ENCODE peak calls at places on chromosomes 5 and 9, in eight cellular contexts. Q is AG10803, I is left ventricle myocardium inferior, G is coronary artery, O is cardiac fibroblast, N is GM12864, P is IMR-90, H is WERI-Rb-1. D is an unnamed sample.

GRCh38 chr9:125405938-125406811 is 144.5 kb downstream of the GAPVD1 start:
- DNase-seq in N (no peak), I (no peak), P (peak), O (peak), G (no peak), Q (peak), H (no peak), D (peak)

GRCh38 chr9:68560131-68560844 is 19.6 kb upstream of the TMEM252 start:
- DNase-seq in P (peak), G (peak), H (peak), I (peak), O (peak), N (no peak), Q (peak), D (peak)

GRCh38 chr5:145678255-145678654 is 156.9 kb downstream of the PRELID2 start:
- DNase-seq in N (no peak), H (no peak), O (no peak), I (no peak), Q (no peak), P (no peak), G (no peak), D (no peak)

GRCh38 chr5:147912015-147912414 is 5.7 kb upstream of the C5orf46 start:
- DNase-seq in N (no peak), O (no peak), H (no peak), G (no peak), I (no peak), Q (no peak), P (no peak), D (no peak)

GRCh38 chr9:34957492-34958410 is at the start of gene PHF24:
- DNase-seq in N (no peak), O (peak), G (no peak), P (no peak), I (no peak), Q (peak), H (peak), D (peak)

GRCh38 chr9:121499427-121500164 is at the start of gene GGTA1:
- DNase-seq in O (peak), H (peak), N (no peak), I (peak), Q (peak), P (peak), G (no peak), D (peak)

GRCh38 chr5:170482511-170482910 is 21.3 kb upstream of the KCNIP1 start:
- DNase-seq in P (no peak), O (no peak), H (no peak), N (no peak), G (peak), I (no peak), Q (peak), D (no peak)

GRCh38 chr5:17860660-17861315 is 226.5 kb downstream of the TAF11L14 start:
- DNase-seq in H (no peak), G (no peak), Q (no peak), N (no peak), I (no peak), O (no peak), P (peak), D (peak)

GRCh38 chr5:106875591-106876297 is 795.0 kb downstream of the EFNA5 start:
- DNase-seq in G (no peak), P (peak), H (peak), O (peak), N (peak), I (no peak), Q (peak), D (peak)

GRCh38 chr9:76687861-76688374 is 76.3 kb upstream of the PCA3 start:
- DNase-seq in H (no peak), N (no peak), G (peak), I (no peak), O (peak), Q (peak), P (peak), D (peak)

GRCh38 chr5:132260714-132261615 is 3.5 kb downstream of the PDLIM4 start:
- DNase-seq in G (peak), I (peak), N (no peak), Q (peak), H (peak), O (peak), P (peak), D (peak)

GRCh38 chr5:170636836-170637477 is 133.1 kb downstream of the KCNIP1 start:
- DNase-seq in G (peak), P (no peak), Q (no peak), I (no peak), O (no peak), H (no peak), N (no peak), D (no peak)

GRCh38 chr5:67809589-67809988 is 406.0 kb upstream of the PIK3R1 start:
- DNase-seq in H (no peak), G (no peak), O (no peak), P (no peak), Q (no peak), I (no peak), N (no peak), D (no peak)

GRCh38 chr9:106980551-106981101 is 117.7 kb downstream of the ZNF462 start:
- DNase-seq in O (no peak), N (no peak), G (no peak), Q (no peak), P (peak), H (no peak), I (no peak), D (peak)

GRCh38 chr5:176676361-176676824 is 29.1 kb downstream of the TSPAN17 start:
- DNase-seq in N (no peak), G (no peak), Q (peak), I (peak), H (no peak), P (peak), O (peak), D (peak)

GRCh38 chr5:155471027-155471426 is 457.5 kb downstream of the KIF4B start:
- DNase-seq in I (no peak), H (peak), N (no peak), G (no peak), Q (no peak), P (no peak), O (no peak), D (no peak)

GRCh38 chr9:114784721-114785253 is 21.1 kb downstream of the TNFSF15 start:
- DNase-seq in N (no peak), Q (no peak), I (no peak), O (no peak), H (no peak), P (no peak), G (no peak), D (no peak)

GRCh38 chr9:114114364-114114763 is 15.3 kb upstream of the KIF12 start:
- DNase-seq in H (no peak), I (no peak), G (no peak), Q (peak), O (no peak), N (no peak), P (peak), D (no peak)

GRCh38 chr5:16615737-16616535 is 861 bp downstream of the RETREG1 start:
- DNase-seq in Q (no peak), I (no peak), N (no peak), P (no peak), H (no peak), G (no peak), O (no peak), D (no peak)

GRCh38 chr9:14310247-14310646 is 3.7 kb downstream of the NFIB start:
- DNase-seq in Q (no peak), G (no peak), P (no peak), H (no peak), I (no peak), O (no peak), N (no peak), D (no peak)

GRCh38 chr5:177389368-177390169 is 5.3 kb downstream of the SLC34A1 start:
- DNase-seq in Q (peak), H (no peak), O (peak), G (no peak), I (no peak), P (peak), N (peak), D (peak)

GRCh38 chr5:140103154-140103553 is 10.8 kb upstream of the PURA start:
- DNase-seq in I (no peak), P (no peak), Q (no peak), H (no peak), G (no peak), N (no peak), O (no peak), D (no peak)

GRCh38 chr9:34508463-34508862 is 14.3 kb downstream of the ENHO start:
- DNase-seq in H (no peak), O (no peak), I (no peak), N (no peak), P (no peak), Q (no peak), G (no peak), D (no peak)

GRCh38 chr9:3760031-3760430 is 234.2 kb upstream of the RFX3 start:
- DNase-seq in P (peak), G (no peak), H (no peak), Q (no peak), O (no peak), I (no peak), N (no peak), D (peak)

GRCh38 chr9:94156549-94157407 is 72.5 kb downstream of the PTPDC1 start:
- DNase-seq in G (no peak), P (peak), O (peak), N (no peak), H (no peak), Q (peak), I (peak), D (peak)

GRCh38 chr5:6542421-6543345 is 90.2 kb downstream of the NSUN2 start:
- DNase-seq in I (no peak), G (peak), N (no peak), O (no peak), P (no peak), Q (no peak), H (no peak), D (no peak)

GRCh38 chr5:432928-433791 is 9.8 kb upstream of the EXOC3 start:
- DNase-seq in Q (no peak), I (no peak), H (no peak), P (no peak), G (no peak), O (no peak), N (no peak), D (no peak)

GRCh38 chr9:127035948-127036347 is 86.5 kb downstream of the ANGPTL2 start:
- DNase-seq in G (no peak), P (no peak), I (peak), O (peak), N (no peak), Q (peak), H (no peak), D (peak)

GRCh38 chr5:40660751-40661150 is 19.0 kb upstream of the PTGER4 start:
- DNase-seq in Q (no peak), G (no peak), H (no peak), N (no peak), O (no peak), P (no peak), I (no peak), D (no peak)

GRCh38 chr5:175464414-175465233 is 13.7 kb upstream of the SFXN1 start:
- DNase-seq in N (no peak), G (no peak), H (peak), P (peak), Q (no peak), I (no peak), O (peak), D (peak)

GRCh38 chr5:135053278-135053677 is 19.2 kb upstream of the PITX1 start:
- DNase-seq in P (no peak), G (no peak), Q (no peak), I (no peak), N (peak), O (no peak), H (no peak), D (no peak)

GRCh38 chr9:109766351-109766750 is 13.6 kb upstream of the PALM2AKAP2 start:
- DNase-seq in G (no peak), O (peak), Q (peak), N (no peak), H (no peak), I (no peak), P (peak), D (peak)

GRCh38 chr9:4035809-4036208 is 264.1 kb downstream of the GLIS3 start:
- DNase-seq in H (no peak), G (no peak), I (no peak), P (no peak), N (no peak), O (no peak), Q (no peak), D (peak)

GRCh38 chr5:126884269-126884819 is 107.4 kb downstream of the LMNB1 start:
- DNase-seq in N (no peak), G (no peak), I (no peak), H (no peak), Q (peak), O (peak), P (peak), D (peak)

GRCh38 chr5:61811052-61811451 is 479.0 kb downstream of the ZSWIM6 start:
- DNase-seq in I (no peak), G (no peak), N (no peak), H (no peak), O (no peak), P (no peak), Q (peak), D (no peak)

GRCh38 chr5:45795458-45795857 is 99.3 kb upstream of the HCN1 start:
- DNase-seq in P (no peak), G (no peak), I (no peak), H (peak), N (no peak), O (no peak), Q (no peak), D (no peak)

GRCh38 chr5:170752257-170753215 is 31.0 kb upstream of the GABRP start:
- DNase-seq in Q (no peak), G (no peak), P (no peak), N (no peak), I (no peak), H (no peak), O (no peak), D (peak)

GRCh38 chr5:74104469-74104868 is 478.5 kb downstream of the ARHGEF28 start:
- DNase-seq in O (no peak), Q (no peak), I (no peak), H (no peak), N (no peak), P (no peak), G (no peak), D (no peak)
- TF ChIP-seq CTCF in O (no peak), Q (no peak), I (no peak), H (no peak), N (no peak), P (no peak), G (no peak), D (no peak)

GRCh38 chr9:86600291-86600690 is 246.1 kb upstream of the TUT7 start:
- DNase-seq in P (peak), I (no peak), O (peak), N (no peak), H (no peak), Q (peak), G (no peak), D (peak)
- H3K4me3 ChIP-seq in P (no peak), I (no peak), O (no peak), N (no peak), H (no peak), Q (no peak), G (no peak), D (no peak)

GRCh38 chr9:89555016-89555415 is 49.8 kb upstream of the GADD45G start:
- DNase-seq in P (no peak), G (no peak), Q (no peak), N (no peak), H (no peak), O (no peak), I (no peak), D (no peak)

GRCh38 chr9:89562186-89562814 is 42.5 kb upstream of the GADD45G start:
- DNase-seq in G (no peak), I (no peak), Q (no peak), O (peak), H (no peak), P (no peak), N (no peak), D (peak)

GRCh38 chr9:89555426-89556375 is 49.1 kb upstream of the GADD45G start:
- DNase-seq in I (no peak), N (no peak), G (no peak), H (peak), Q (no peak), P (no peak), O (no peak), D (peak)

GRCh38 chr9:89558500-89558899 is 46.3 kb upstream of the GADD45G start:
- DNase-seq in N (no peak), G (no peak), Q (no peak), I (no peak), O (no peak), P (no peak), H (no peak), D (no peak)

GRCh38 chr9:89558948-89559347 is 45.9 kb upstream of the GADD45G start:
- DNase-seq in I (no peak), G (no peak), P (no peak), Q (no peak), O (no peak), N (no peak), H (no peak), D (no peak)
- TF ChIP-seq CTCF in I (no peak), G (no peak), P (no peak), Q (no peak), O (no peak), N (no peak), H (no peak), D (no peak)

DNA sequence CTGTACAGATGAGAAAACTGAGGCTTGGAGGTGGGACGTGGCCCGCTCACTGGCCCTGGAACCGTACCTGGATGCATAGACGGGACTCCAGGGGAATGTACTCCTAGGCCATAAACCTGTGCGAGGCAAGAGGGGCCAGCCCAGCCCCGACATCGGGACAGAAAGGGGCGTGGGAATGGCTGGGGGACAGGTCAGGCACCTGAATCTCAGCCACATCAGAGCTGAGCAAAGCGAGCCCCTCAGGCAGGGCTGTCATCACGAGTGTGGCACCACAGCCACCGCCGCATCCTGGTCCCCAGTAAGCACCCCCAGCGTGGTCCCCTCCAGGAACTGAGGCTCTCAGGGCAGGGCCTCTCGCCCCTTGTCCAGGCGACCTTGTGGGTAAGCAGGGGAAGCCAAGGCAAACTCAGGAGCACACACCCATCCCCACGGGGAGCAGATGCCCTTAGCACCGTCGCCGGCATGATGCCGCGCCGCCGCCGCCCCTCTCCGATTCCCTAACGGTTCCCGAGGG is 16.5 kb downstream of the NACC2 start:
- DNase-seq in O (no peak), N (no peak), G (no peak), I (no peak), Q (no peak), P (no peak), H (no peak), D (no peak)
- H3K4me3 ChIP-seq in O (no peak), N (no peak), G (no peak), I (no peak), Q (no peak), P (no peak), H (no peak), D (no peak)

D was measured in choroid plexus epithelial cell.